ENCODE peak calls at places on chromosomes 3 and 15, in four cellular contexts. One of them, this sample, is unnamed.

GRCh38 chr15:42138968-42139386 is 17.5 kb downstream of the PLA2G4F start:
- DNase-seq in ACHN: no peak
- DNase-seq in skeletal muscle cell: no peak
- DNase-seq in Right ventricle myocardium superior: no peak
- DNase-seq in this sample: peak; percentile 16

GRCh38 chr15:26974120-26974780 is 3.3 kb downstream of the GABRG3 start:
- DNase-seq in Right ventricle myocardium superior: no peak
- DNase-seq in skeletal muscle cell: peak; percentile 5
- DNase-seq in ACHN: peak; percentile 41
- DNase-seq in this sample: peak; percentile 70

GRCh38 chr3:155946178-155946577 is 75.7 kb downstream of the GMPS start:
- DNase-seq in skeletal muscle cell: peak; percentile 49
- DNase-seq in ACHN: peak; percentile 57
- DNase-seq in Right ventricle myocardium superior: no peak
- DNase-seq in this sample: no peak

GRCh38 chr3:149371001-149371722 is 6.3 kb downstream of the TM4SF1 start:
- DNase-seq in Right ventricle myocardium superior: no peak
- DNase-seq in skeletal muscle cell: no peak
- DNase-seq in ACHN: no peak
- DNase-seq in this sample: no peak

GRCh38 chr3:186383026-186383993 is 21.3 kb upstream of the DGKG start:
- DNase-seq in ACHN: no peak
- DNase-seq in Right ventricle myocardium superior: peak; percentile 52
- DNase-seq in skeletal muscle cell: no peak
- DNase-seq in this sample: no peak

GRCh38 chr3:164208846-164209245 is 869.5 kb downstream of the SI start:
- DNase-seq in Right ventricle myocardium superior: no peak
- DNase-seq in ACHN: no peak
- DNase-seq in skeletal muscle cell: no peak
- DNase-seq in this sample: no peak

GRCh38 chr3:184325715-184326114 is 11.3 kb downstream of the EIF4G1 start:
- DNase-seq in skeletal muscle cell: no peak
- DNase-seq in ACHN: no peak
- DNase-seq in Right ventricle myocardium superior: no peak
- DNase-seq in this sample: no peak

GRCh38 chr15:31300208-31300661 is 26.4 kb upstream of the KLF13 start:
- DNase-seq in skeletal muscle cell: no peak
- DNase-seq in ACHN: no peak
- DNase-seq in Right ventricle myocardium superior: no peak
- DNase-seq in this sample: no peak

GRCh38 chr3:177514341-177515193 is 317.3 kb upstream of the TBL1XR1 start:
- DNase-seq in ACHN: no peak
- DNase-seq in skeletal muscle cell: no peak
- DNase-seq in Right ventricle myocardium superior: no peak
- DNase-seq in this sample: no peak

GRCh38 chr3:120435621-120436020 is 15.2 kb downstream of the FSTL1 start:
- DNase-seq in ACHN: peak; percentile 36
- DNase-seq in Right ventricle myocardium superior: no peak
- DNase-seq in skeletal muscle cell: no peak
- DNase-seq in this sample: peak; percentile 25

GRCh38 chr3:111747490-111747889 is 111.6 kb upstream of the PHLDB2 start:
- DNase-seq in skeletal muscle cell: peak; percentile 79
- DNase-seq in Right ventricle myocardium superior: no peak
- DNase-seq in ACHN: no peak
- DNase-seq in this sample: no peak

GRCh38 chr15:39586387-39587171 is 5.7 kb downstream of the THBS1 start:
- DNase-seq in skeletal muscle cell: peak; percentile 67
- DNase-seq in ACHN: peak; percentile 13
- DNase-seq in Right ventricle myocardium superior: no peak
- DNase-seq in this sample: no peak

GRCh38 chr3:149480326-149481017 is 6.0 kb downstream of the TM4SF4 start:
- DNase-seq in ACHN: peak; percentile 85
- DNase-seq in Right ventricle myocardium superior: peak; percentile 85
- DNase-seq in skeletal muscle cell: peak; percentile 61
- DNase-seq in this sample: peak; percentile 83

GRCh38 chr3:86865506-86865905 is 125.4 kb downstream of the VGLL3 start:
- DNase-seq in Right ventricle myocardium superior: no peak
- DNase-seq in ACHN: no peak
- DNase-seq in skeletal muscle cell: no peak
- DNase-seq in this sample: no peak

GRCh38 chr3:139302084-139302800 is 41.6 kb upstream of the MRPS22 start:
- DNase-seq in skeletal muscle cell: peak; percentile 93
- DNase-seq in Right ventricle myocardium superior: peak; percentile 59
- DNase-seq in ACHN: peak; percentile 98
- DNase-seq in this sample: peak; percentile 45

GRCh38 chr15:69881310-69881660 is 216.4 kb downstream of the TLE3 start:
- DNase-seq in Right ventricle myocardium superior: no peak
- DNase-seq in ACHN: no peak
- DNase-seq in skeletal muscle cell: no peak
- DNase-seq in this sample: no peak

GRCh38 chr15:69780374-69780773 is 317.3 kb downstream of the TLE3 start:
- DNase-seq in ACHN: no peak
- DNase-seq in skeletal muscle cell: no peak
- DNase-seq in Right ventricle myocardium superior: no peak
- DNase-seq in this sample: no peak

GRCh38 chr15:25803541-25803940 is 59.6 kb downstream of the ATP10A start:
- DNase-seq in skeletal muscle cell: no peak
- DNase-seq in ACHN: no peak
- DNase-seq in Right ventricle myocardium superior: no peak
- DNase-seq in this sample: no peak

GRCh38 chr3:142993958-142994442 is 7.4 kb upstream of the U2SURP start:
- DNase-seq in ACHN: peak; percentile 63
- DNase-seq in Right ventricle myocardium superior: peak; percentile 65
- DNase-seq in skeletal muscle cell: peak; percentile 36
- DNase-seq in this sample: peak; percentile 83

GRCh38 chr15:45180201-45180600 is 7.6 kb downstream of the SHF start:
- DNase-seq in skeletal muscle cell: no peak
- DNase-seq in Right ventricle myocardium superior: no peak
- DNase-seq in ACHN: peak; percentile 89
- DNase-seq in this sample: no peak

GRCh38 chr15:73601449-73602425 is 31.5 kb downstream of the NPTN start:
- DNase-seq in Right ventricle myocardium superior: no peak
- DNase-seq in skeletal muscle cell: no peak
- DNase-seq in ACHN: peak; percentile 5
- DNase-seq in this sample: peak; percentile 66

GRCh38 chr3:131535596-131535995 is 32.8 kb upstream of the MRPL3 start:
- DNase-seq in Right ventricle myocardium superior: no peak
- DNase-seq in skeletal muscle cell: peak; percentile 42
- DNase-seq in ACHN: no peak
- DNase-seq in this sample: no peak